ENCODE peak calls at places on chromosomes 1 and 21, in four cellular contexts. One of them, this sample, is unnamed.

GRCh38 chr1:163877016-163877415 is 555.3 kb downstream of the NUF2 start:
- DNase-seq in glutamatergic neuron: no peak
- DNase-seq in bronchial epithelial cell: no peak
- DNase-seq in astrocyte of the cerebellum: no peak
- DNase-seq in this sample: no peak

GRCh38 chr1:156801409-156802121 is 15.1 kb downstream of the SH2D2A start:
- DNase-seq in astrocyte of the cerebellum: peak
- DNase-seq in glutamatergic neuron: no peak
- DNase-seq in bronchial epithelial cell: peak
- DNase-seq in this sample: no peak

GRCh38 chr1:33624991-33625870 is 152.8 kb downstream of the ZSCAN20 start:
- DNase-seq in bronchial epithelial cell: no peak
- DNase-seq in glutamatergic neuron: no peak
- DNase-seq in astrocyte of the cerebellum: no peak
- DNase-seq in this sample: peak

GRCh38 chr21:41678016-41678935 is 88.6 kb downstream of the RIPK4 start:
- DNase-seq in astrocyte of the cerebellum: no peak
- DNase-seq in bronchial epithelial cell: peak
- DNase-seq in glutamatergic neuron: no peak
- DNase-seq in this sample: peak

GRCh38 chr1:48876221-48876785 is 99.6 kb upstream of the BEND5 start:
- DNase-seq in astrocyte of the cerebellum: no peak
- DNase-seq in bronchial epithelial cell: peak
- DNase-seq in glutamatergic neuron: no peak
- DNase-seq in this sample: no peak

GRCh38 chr1:157363660-157364140 is 188.6 kb downstream of the FCRL5 start:
- DNase-seq in bronchial epithelial cell: peak
- DNase-seq in astrocyte of the cerebellum: no peak
- DNase-seq in glutamatergic neuron: peak
- DNase-seq in this sample: peak

GRCh38 chr21:14740692-14741091 is 194.6 kb upstream of the SAMSN1 start:
- DNase-seq in glutamatergic neuron: no peak
- DNase-seq in astrocyte of the cerebellum: no peak
- DNase-seq in bronchial epithelial cell: peak
- DNase-seq in this sample: no peak

GRCh38 chr1:6867688-6868370 is 82.6 kb downstream of the CAMTA1 start:
- DNase-seq in bronchial epithelial cell: no peak
- DNase-seq in astrocyte of the cerebellum: no peak
- DNase-seq in glutamatergic neuron: no peak
- DNase-seq in this sample: no peak

GRCh38 chr1:197736689-197737088 is 38.6 kb downstream of the DENND1B start:
- DNase-seq in bronchial epithelial cell: peak
- DNase-seq in astrocyte of the cerebellum: no peak
- DNase-seq in glutamatergic neuron: no peak
- DNase-seq in this sample: no peak

GRCh38 chr21:41507521-41508414 is at the start of gene TMPRSS2:
- DNase-seq in bronchial epithelial cell: no peak
- DNase-seq in astrocyte of the cerebellum: no peak
- DNase-seq in glutamatergic neuron: peak
- DNase-seq in this sample: peak

GRCh38 chr1:8867878-8868567 is 10.5 kb downstream of the ENO1 start:
- DNase-seq in astrocyte of the cerebellum: no peak
- DNase-seq in bronchial epithelial cell: no peak
- DNase-seq in glutamatergic neuron: no peak
- DNase-seq in this sample: no peak

GRCh38 chr1:114353233-114353632 is 157.8 kb downstream of the TRIM33 start:
- DNase-seq in bronchial epithelial cell: peak
- DNase-seq in glutamatergic neuron: peak
- DNase-seq in astrocyte of the cerebellum: peak
- DNase-seq in this sample: no peak

GRCh38 chr1:89643577-89643976 is 10.7 kb downstream of the LRRC8C start:
- DNase-seq in glutamatergic neuron: no peak
- DNase-seq in bronchial epithelial cell: no peak
- DNase-seq in astrocyte of the cerebellum: no peak
- DNase-seq in this sample: no peak

GRCh38 chr1:22749919-22750670 is 39.5 kb downstream of the EPHB2 start:
- DNase-seq in glutamatergic neuron: no peak
- DNase-seq in bronchial epithelial cell: peak
- DNase-seq in astrocyte of the cerebellum: peak
- DNase-seq in this sample: no peak

GRCh38 chr1:227942021-227942715 is 5.6 kb downstream of the WNT9A start:
- DNase-seq in astrocyte of the cerebellum: no peak
- DNase-seq in bronchial epithelial cell: no peak
- DNase-seq in glutamatergic neuron: peak
- DNase-seq in this sample: peak

GRCh38 chr21:45280178-45280821 is 7.4 kb downstream of the POFUT2 start:
- DNase-seq in glutamatergic neuron: no peak
- DNase-seq in astrocyte of the cerebellum: no peak
- DNase-seq in bronchial epithelial cell: no peak
- DNase-seq in this sample: no peak

GRCh38 chr21:15264084-15264483 is 199.3 kb upstream of the NRIP1 start:
- DNase-seq in astrocyte of the cerebellum: no peak
- DNase-seq in bronchial epithelial cell: no peak
- DNase-seq in glutamatergic neuron: no peak
- DNase-seq in this sample: no peak

GRCh38 chr1:93977546-93977945 is 68.3 kb upstream of the GCLM start:
- DNase-seq in astrocyte of the cerebellum: no peak
- DNase-seq in glutamatergic neuron: no peak
- DNase-seq in bronchial epithelial cell: peak
- DNase-seq in this sample: no peak

GRCh38 chr1:167342846-167343245 is 122.2 kb downstream of the POU2F1 start:
- DNase-seq in bronchial epithelial cell: peak
- DNase-seq in astrocyte of the cerebellum: no peak
- DNase-seq in glutamatergic neuron: no peak
- DNase-seq in this sample: no peak

GRCh38 chr1:21206117-21206516 is 29.4 kb upstream of the EIF4G3 start:
- DNase-seq in glutamatergic neuron: no peak
- DNase-seq in bronchial epithelial cell: peak
- DNase-seq in astrocyte of the cerebellum: no peak
- DNase-seq in this sample: no peak

GRCh38 chr1:21021311-21021710 is 155.4 kb downstream of the EIF4G3 start:
- DNase-seq in bronchial epithelial cell: no peak
- DNase-seq in glutamatergic neuron: no peak
- DNase-seq in astrocyte of the cerebellum: no peak
- DNase-seq in this sample: no peak

GRCh38 chr1:158329807-158330206 is 1.5 kb downstream of the CD1B start:
- DNase-seq in glutamatergic neuron: no peak
- DNase-seq in bronchial epithelial cell: peak
- DNase-seq in astrocyte of the cerebellum: no peak
- DNase-seq in this sample: no peak

GRCh38 chr1:61807606-61808005 is 65.3 kb downstream of the PATJ start:
- DNase-seq in glutamatergic neuron: no peak
- DNase-seq in bronchial epithelial cell: no peak
- DNase-seq in astrocyte of the cerebellum: no peak
- DNase-seq in this sample: no peak

GRCh38 chr1:50048791-50049190 is 25.0 kb upstream of the AGBL4 start:
- DNase-seq in bronchial epithelial cell: no peak
- DNase-seq in glutamatergic neuron: no peak
- DNase-seq in astrocyte of the cerebellum: no peak
- DNase-seq in this sample: no peak

GRCh38 chr1:243944429-243945160 is 94.6 kb upstream of the AKT3 start:
- DNase-seq in bronchial epithelial cell: peak
- DNase-seq in glutamatergic neuron: no peak
- DNase-seq in astrocyte of the cerebellum: no peak
- DNase-seq in this sample: peak

GRCh38 chr1:153565529-153566374 is at the start of gene S100A2:
- DNase-seq in bronchial epithelial cell: peak
- DNase-seq in glutamatergic neuron: no peak
- DNase-seq in astrocyte of the cerebellum: peak
- DNase-seq in this sample: no peak

GRCh38 chr1:6260433-6260934 is 414 bp downstream of the GPR153 start:
- DNase-seq in astrocyte of the cerebellum: no peak
- DNase-seq in bronchial epithelial cell: no peak
- DNase-seq in glutamatergic neuron: peak
- DNase-seq in this sample: peak

GRCh38 chr1:43619996-43620920 is 29.7 kb upstream of the KDM4A start:
- DNase-seq in astrocyte of the cerebellum: no peak
- DNase-seq in bronchial epithelial cell: no peak
- DNase-seq in glutamatergic neuron: no peak
- DNase-seq in this sample: no peak

GRCh38 chr1:41498809-41499208 is 14.3 kb upstream of the EDN2 start:
- DNase-seq in bronchial epithelial cell: peak
- DNase-seq in astrocyte of the cerebellum: no peak
- DNase-seq in glutamatergic neuron: no peak
- DNase-seq in this sample: no peak

GRCh38 chr1:19274636-19275035 is 13.9 kb downstream of the AKR7A3 start:
- DNase-seq in glutamatergic neuron: no peak
- DNase-seq in bronchial epithelial cell: no peak
- DNase-seq in astrocyte of the cerebellum: no peak
- DNase-seq in this sample: no peak

GRCh38 chr1:50329332-50329932 is 93.8 kb downstream of the DMRTA2 start:
- DNase-seq in astrocyte of the cerebellum: no peak
- DNase-seq in bronchial epithelial cell: peak
- DNase-seq in glutamatergic neuron: no peak
- DNase-seq in this sample: no peak

GRCh38 chr1:46133181-46133658 is 791 bp upstream of the PIK3R3 start:
- DNase-seq in bronchial epithelial cell: no peak
- DNase-seq in astrocyte of the cerebellum: no peak
- DNase-seq in glutamatergic neuron: peak
- DNase-seq in this sample: no peak

GRCh38 chr1:39158330-39159086 is 46.0 kb upstream of the MACF1 start:
- DNase-seq in bronchial epithelial cell: peak
- DNase-seq in astrocyte of the cerebellum: peak
- DNase-seq in glutamatergic neuron: peak
- DNase-seq in this sample: peak
- TF ChIP-seq CTCF in bronchial epithelial cell: no peak
- TF ChIP-seq CTCF in astrocyte of the cerebellum: no peak
- TF ChIP-seq CTCF in glutamatergic neuron: no peak
- TF ChIP-seq CTCF in this sample: no peak

DNA sequence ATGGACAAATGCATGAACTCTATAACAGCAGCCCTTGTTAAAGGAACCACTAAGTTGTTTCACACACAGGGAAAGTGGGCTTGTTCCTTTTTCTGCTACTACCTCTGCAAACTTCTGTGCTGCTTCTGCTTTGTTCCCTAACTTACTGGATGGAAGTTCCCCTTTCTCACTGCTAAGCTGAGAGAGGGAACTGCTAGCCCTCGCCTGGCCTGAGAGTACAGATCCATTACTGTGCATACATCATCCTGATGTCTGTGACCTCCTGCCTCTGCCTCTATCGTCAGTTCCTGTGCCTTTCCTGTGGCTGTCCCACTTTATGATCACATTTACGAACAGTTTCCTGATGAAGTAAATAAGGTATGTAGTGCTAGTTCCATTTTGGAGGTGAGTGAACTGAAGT is 3.5 kb downstream of the GNAT2 start:
- DNase-seq in astrocyte of the cerebellum: no peak
- DNase-seq in glutamatergic neuron: no peak
- DNase-seq in bronchial epithelial cell: no peak
- DNase-seq in this sample: no peak
- TF ChIP-seq CTCF in astrocyte of the cerebellum: no peak
- TF ChIP-seq CTCF in glutamatergic neuron: no peak
- TF ChIP-seq CTCF in bronchial epithelial cell: no peak
- TF ChIP-seq CTCF in this sample: no peak

DNA sequence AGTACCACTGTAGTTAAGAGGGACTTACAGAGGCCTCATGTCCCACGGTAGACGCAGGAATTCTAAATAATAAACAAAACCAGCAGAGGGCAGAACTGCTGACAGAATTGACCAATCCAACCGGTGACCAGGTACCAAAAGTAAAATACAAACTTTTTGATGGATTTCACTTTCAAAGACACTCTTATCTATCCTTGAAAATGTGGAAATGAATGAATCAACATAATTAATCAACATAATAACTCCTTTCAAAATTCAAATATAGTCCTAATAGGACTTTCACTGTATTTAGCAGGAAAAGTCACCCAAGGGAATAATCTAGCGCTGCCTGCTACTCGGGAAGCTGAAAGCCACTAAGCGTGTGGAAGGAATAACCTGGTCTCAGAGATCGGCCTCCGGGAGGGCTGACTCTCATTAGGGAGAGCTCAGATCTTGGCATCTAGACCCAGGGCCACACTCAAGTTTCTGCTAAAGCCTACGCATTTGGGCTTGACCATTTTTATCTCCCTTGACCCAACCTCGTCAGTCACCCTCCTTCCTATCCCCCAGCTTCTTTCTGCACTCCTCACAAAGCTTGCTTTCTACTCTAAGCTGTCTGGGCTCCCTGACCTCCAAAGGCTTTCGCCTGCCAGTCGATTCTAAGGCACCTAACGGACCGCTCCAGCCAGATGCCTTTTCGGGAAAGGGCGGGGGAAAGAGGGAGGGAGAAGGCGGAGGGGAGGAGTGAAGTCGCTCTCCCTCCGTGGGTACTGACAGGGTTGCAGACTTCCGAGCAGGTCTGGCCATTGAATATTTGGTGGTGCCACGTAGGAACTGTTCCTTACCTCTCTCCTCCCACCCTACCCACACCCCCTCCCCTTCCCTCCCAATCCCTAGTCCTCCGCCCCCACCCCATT is 1.6 kb downstream of the COL11A1 start:
- DNase-seq in bronchial epithelial cell: peak
- DNase-seq in astrocyte of the cerebellum: peak
- DNase-seq in glutamatergic neuron: peak
- DNase-seq in this sample: peak
- TF ChIP-seq CTCF in bronchial epithelial cell: peak
- TF ChIP-seq CTCF in astrocyte of the cerebellum: peak
- TF ChIP-seq CTCF in glutamatergic neuron: peak
- TF ChIP-seq CTCF in this sample: peak

GRCh38 chr1:24311731-24312130 is 7.4 kb upstream of the GRHL3 start:
- DNase-seq in astrocyte of the cerebellum: no peak
- DNase-seq in glutamatergic neuron: no peak
- DNase-seq in bronchial epithelial cell: no peak
- DNase-seq in this sample: no peak

GRCh38 chr1:24309762-24310485 is 9.2 kb upstream of the GRHL3 start:
- DNase-seq in astrocyte of the cerebellum: no peak
- DNase-seq in bronchial epithelial cell: peak
- DNase-seq in glutamatergic neuron: no peak
- DNase-seq in this sample: no peak

GRCh38 chr1:24311234-24311633 is 7.9 kb upstream of the GRHL3 start:
- DNase-seq in bronchial epithelial cell: no peak
- DNase-seq in glutamatergic neuron: no peak
- DNase-seq in astrocyte of the cerebellum: no peak
- DNase-seq in this sample: no peak

GRCh38 chr1:24304763-24305162 is 14.4 kb upstream of the GRHL3 start:
- DNase-seq in bronchial epithelial cell: no peak
- DNase-seq in astrocyte of the cerebellum: no peak
- DNase-seq in glutamatergic neuron: no peak
- DNase-seq in this sample: no peak

DNA sequence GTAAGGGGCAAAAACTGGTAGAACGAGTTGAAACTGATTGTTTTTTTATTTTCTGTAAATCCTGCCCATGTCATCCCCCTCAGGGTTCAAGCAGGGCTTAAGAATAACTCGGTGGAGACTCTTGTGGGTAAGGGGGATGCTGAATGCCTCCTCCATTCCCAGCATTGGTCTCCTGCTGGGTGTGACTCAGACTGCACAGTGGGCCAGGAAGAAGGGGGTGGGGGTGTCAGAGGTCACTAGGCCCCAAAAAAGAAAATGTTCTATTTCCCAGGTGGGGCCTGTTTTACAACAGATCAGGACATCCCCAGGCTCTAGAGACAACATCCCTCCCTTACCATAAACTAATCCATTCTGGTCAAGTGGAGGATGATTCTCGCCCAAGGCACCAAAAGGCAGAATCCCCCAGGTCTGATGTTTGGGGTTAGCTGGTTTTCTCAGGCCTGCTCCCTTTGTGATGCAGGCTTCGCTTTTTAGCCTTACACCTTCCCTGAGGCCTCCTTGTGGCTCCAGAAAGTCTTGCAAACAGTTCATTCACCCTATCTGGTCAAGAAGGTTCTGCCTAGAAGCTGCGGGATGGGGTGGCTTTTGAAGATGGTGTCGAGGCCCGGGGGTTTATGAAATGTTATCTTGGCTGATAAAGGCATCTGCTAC is 10.7 kb upstream of the GRHL3 start:
- DNase-seq in bronchial epithelial cell: no peak
- DNase-seq in glutamatergic neuron: no peak
- DNase-seq in astrocyte of the cerebellum: no peak
- DNase-seq in this sample: no peak
- TF ChIP-seq CTCF in bronchial epithelial cell: peak
- TF ChIP-seq CTCF in glutamatergic neuron: no peak
- TF ChIP-seq CTCF in astrocyte of the cerebellum: peak
- TF ChIP-seq CTCF in this sample: peak

This sample was measured in nephron progenitor cell.